ENCODE peak calls at places on chromosomes 6 and 20, in nine cellular contexts. T is cardiac muscle cell; V is thyroid gland; P is pancreas; H is body of pancreas; C is endothelial cell of umbilical vein; X is CD4-positive, alpha-beta T cell; Y is A549; D is brain microvascular endothelial cell. O is an unnamed sample.

GRCh38 chr6:92706976-92707375 is 712.4 kb downstream of the EPHA7 start:
- DNase-seq in H (no peak), Y (peak), D (no peak), C (no peak), X (no peak), T (no peak), V (no peak), P (no peak), O (no peak)

GRCh38 chr20:7772376-7772775 is 167.9 kb downstream of the HAO1 start:
- DNase-seq in P (no peak), C (peak), T (peak), X (no peak), V (no peak), H (peak), Y (peak), D (peak), O (no peak)

GRCh38 chr6:3884007-3884745 is 35.0 kb downstream of the FAM50B start:
- DNase-seq in T (peak), X (no peak), C (peak), D (peak), V (no peak), Y (peak), H (peak), P (no peak), O (no peak)

GRCh38 chr6:112036088-112036637 is 17.7 kb upstream of the CCN6 start:
- DNase-seq in V (no peak), H (no peak), T (no peak), X (no peak), C (no peak), Y (no peak), D (no peak), P (no peak), O (no peak)

GRCh38 chr20:39985276-39985675 is 703.8 kb downstream of the MAFB start:
- DNase-seq in C (no peak), X (no peak), Y (no peak), H (no peak), D (no peak), V (peak), T (no peak), P (no peak), O (no peak)

GRCh38 chr6:122610690-122611455 is 668 bp downstream of the PKIB start:
- DNase-seq in H (peak), P (peak), Y (peak), C (peak), X (no peak), D (no peak), T (peak), V (peak), O (no peak)

GRCh38 chr6:83702749-83703148 is 6.2 kb downstream of the SNAP91 start:
- DNase-seq in H (no peak), V (no peak), D (no peak), Y (no peak), C (no peak), P (no peak), T (no peak), X (no peak), O (no peak)

GRCh38 chr20:1861347-1861987 is 33.7 kb upstream of the SIRPA start:
- DNase-seq in H (no peak), X (no peak), T (no peak), P (no peak), D (peak), C (peak), Y (peak), V (peak), O (no peak)

GRCh38 chr6:159108438-159108985 is 60.7 kb upstream of the FNDC1 start:
- DNase-seq in C (no peak), D (no peak), P (no peak), T (peak), X (no peak), V (no peak), H (no peak), Y (no peak), O (no peak)

GRCh38 chr20:61683721-61684120 is 382.0 kb downstream of the TAF4 start:
- DNase-seq in Y (no peak), C (no peak), D (no peak), T (no peak), X (no peak), P (no peak), H (no peak), V (no peak), O (no peak)

GRCh38 chr6:4253604-4254211 is 118.3 kb upstream of the ECI2 start:
- DNase-seq in C (peak), T (peak), P (no peak), V (peak), Y (peak), D (peak), X (no peak), H (peak), O (no peak)

GRCh38 chr20:50379049-50379990 is 130.9 kb upstream of the PTPN1 start:
- DNase-seq in H (peak), X (no peak), T (peak), V (peak), Y (no peak), P (peak), C (peak), D (peak), O (no peak)

GRCh38 chr20:51382986-51383821 is 159.3 kb downstream of the NFATC2 start:
- DNase-seq in T (no peak), V (peak), P (peak), H (peak), C (peak), Y (no peak), X (no peak), D (no peak), O (no peak)

GRCh38 chr6:133992992-133993682 is 40.1 kb downstream of the TBPL1 start:
- DNase-seq in D (no peak), V (no peak), P (no peak), X (no peak), T (peak), H (no peak), Y (no peak), C (no peak), O (no peak)

GRCh38 chr20:17910828-17911294 is 57.7 kb downstream of the SNX5 start:
- DNase-seq in X (no peak), P (no peak), C (peak), V (peak), D (peak), H (peak), T (peak), Y (no peak), O (no peak)

GRCh38 chr20:4406627-4407026 is 315.1 kb upstream of the PRND start:
- DNase-seq in X (no peak), T (peak), D (peak), Y (no peak), P (no peak), V (no peak), C (peak), H (no peak), O (peak)

GRCh38 chr20:48064929-48065328 is 279.6 kb upstream of the SULF2 start:
- DNase-seq in P (no peak), X (no peak), D (peak), C (no peak), Y (no peak), T (peak), V (no peak), H (no peak), O (no peak)

GRCh38 chr20:34525709-34526416 is 9.6 kb downstream of the DYNLRB1 start:
- DNase-seq in T (peak), Y (peak), C (peak), H (peak), V (peak), D (peak), P (peak), X (no peak), O (no peak)

GRCh38 chr20:56429496-56429895 is 17.4 kb downstream of the CASS4 start:
- DNase-seq in V (no peak), H (no peak), P (no peak), Y (no peak), D (peak), C (peak), X (no peak), T (peak), O (no peak)

DNA sequence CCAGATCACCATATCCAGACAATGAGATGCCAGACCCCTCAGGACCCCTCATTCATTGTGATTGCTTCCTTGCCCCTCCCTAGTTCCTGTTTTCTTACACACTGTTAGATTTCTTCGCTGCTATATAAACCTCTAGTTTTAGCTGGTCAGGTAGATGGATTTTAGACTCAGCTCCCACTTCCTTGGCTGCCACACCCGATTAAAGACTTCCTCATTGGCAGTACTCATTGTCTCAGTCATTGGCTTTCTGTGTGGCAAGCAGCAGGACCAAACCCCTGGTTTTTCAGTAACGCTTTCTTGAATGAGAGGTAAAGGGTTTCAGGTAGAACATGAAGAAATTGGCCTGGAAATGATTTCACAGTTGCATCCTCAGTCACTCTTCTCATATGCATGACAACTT is 47.9 kb downstream of the QRSL1 start:
- DNase-seq in P (no peak), Y (no peak), D (no peak), H (no peak), C (no peak), V (no peak), X (no peak), T (no peak), O (no peak)
- H3K27ac ChIP-seq in P (no peak), Y (no peak), D (no peak), H (no peak), C (no peak), V (no peak), X (no peak), T (no peak), O (no peak)

DNA sequence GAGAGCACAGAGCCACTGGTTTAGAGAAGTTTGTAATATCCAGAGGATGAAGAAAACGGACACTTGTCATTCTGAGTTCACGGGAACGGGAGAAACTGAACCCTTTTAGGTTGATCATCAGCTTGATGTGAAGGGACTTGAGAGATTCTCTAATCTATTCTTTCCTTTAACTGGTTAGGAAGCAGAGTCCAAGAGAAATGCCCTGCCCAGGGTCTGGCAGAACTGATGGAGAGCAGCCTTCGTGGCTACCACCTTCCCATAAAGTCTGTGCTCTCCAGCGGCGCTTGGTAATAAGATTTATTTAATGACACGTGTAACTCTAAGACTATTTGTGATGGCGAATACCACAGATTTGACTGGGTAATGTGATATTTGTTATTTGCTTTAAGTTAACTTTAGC is 36.0 kb downstream of the E2F3 start:
- DNase-seq in V (no peak), X (no peak), P (no peak), H (no peak), D (no peak), C (no peak), T (no peak), Y (no peak), O (no peak)
- H3K27ac ChIP-seq in V (no peak), X (no peak), P (no peak), H (no peak), D (no peak), C (no peak), T (no peak), Y (no peak), O (no peak)

GRCh38 chr6:108074057-108074358 is 533 bp downstream of the OSTM1 start:
- DNase-seq in X (no peak), C (no peak), P (no peak), Y (no peak), V (no peak), H (no peak), T (no peak), D (no peak), O (no peak)
- H3K27ac ChIP-seq in X (peak), C (no peak), P (peak), Y (peak), V (peak), H (peak), T (peak), D (no peak), O (peak)

GRCh38 chr6:169451065-169451840 is 197.6 kb upstream of the THBS2 start:
- DNase-seq in X (no peak), P (no peak), T (peak), V (no peak), C (no peak), D (peak), Y (no peak), H (no peak), O (no peak)
- H3K27ac ChIP-seq in X (no peak), P (no peak), T (no peak), V (no peak), C (no peak), D (peak), Y (no peak), H (no peak), O (no peak)

GRCh38 chr6:34684364-34684763 is 12.2 kb downstream of the ILRUN start:
- DNase-seq in D (no peak), C (no peak), T (no peak), V (no peak), Y (no peak), H (no peak), P (no peak), X (no peak), O (no peak)

GRCh38 chr6:34684919-34685318 is 11.6 kb downstream of the ILRUN start:
- DNase-seq in X (no peak), D (no peak), P (no peak), C (no peak), Y (no peak), T (no peak), H (no peak), V (no peak), O (no peak)

GRCh38 chr6:34676140-34676539 is 20.4 kb downstream of the ILRUN start:
- DNase-seq in V (no peak), P (no peak), D (no peak), T (no peak), Y (no peak), C (no peak), X (no peak), H (no peak), O (no peak)

GRCh38 chr6:34679552-34680255 is 16.9 kb downstream of the ILRUN start:
- DNase-seq in D (no peak), C (peak), H (no peak), T (peak), X (no peak), Y (no peak), P (no peak), V (no peak), O (no peak)

DNA sequence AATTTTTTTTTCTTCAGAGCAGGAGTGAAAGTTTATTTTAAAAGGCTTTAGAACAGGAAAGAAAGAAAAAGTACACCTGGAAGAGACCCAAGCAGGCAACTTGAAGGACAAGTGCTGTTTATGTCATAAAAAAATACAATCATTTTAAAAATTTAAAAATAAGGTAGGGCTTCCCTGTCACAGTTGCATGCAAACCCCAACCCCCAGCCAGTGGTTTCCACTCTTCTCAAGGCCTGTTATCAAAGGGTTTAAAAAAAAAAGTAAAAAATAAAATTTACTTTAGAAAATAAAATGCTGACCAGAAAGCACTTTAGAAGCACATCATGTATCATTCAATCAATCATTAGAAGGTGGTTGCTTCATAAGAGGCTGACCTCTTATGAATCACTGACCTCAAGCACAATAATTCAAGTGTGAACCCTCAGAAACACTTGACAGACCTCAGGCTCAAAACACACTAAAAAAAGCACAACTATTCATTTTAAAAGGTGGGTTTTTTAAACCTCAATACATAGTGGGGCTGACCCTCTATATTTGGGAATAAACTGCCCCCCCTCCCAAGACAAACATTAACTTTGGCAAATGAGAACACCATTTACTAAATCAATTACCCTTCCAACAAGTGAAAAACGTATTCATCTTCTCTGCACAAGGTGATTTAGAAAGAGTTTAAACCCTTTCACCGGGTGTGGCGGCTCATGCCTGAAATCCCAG is 15.6 kb downstream of the ILRUN start:
- DNase-seq in D (no peak), Y (peak), H (no peak), V (no peak), X (no peak), C (peak), T (no peak), P (no peak), O (no peak)
- H3K27ac ChIP-seq in D (no peak), Y (peak), H (peak), V (peak), X (no peak), C (no peak), T (peak), P (no peak), O (no peak)

DNA sequence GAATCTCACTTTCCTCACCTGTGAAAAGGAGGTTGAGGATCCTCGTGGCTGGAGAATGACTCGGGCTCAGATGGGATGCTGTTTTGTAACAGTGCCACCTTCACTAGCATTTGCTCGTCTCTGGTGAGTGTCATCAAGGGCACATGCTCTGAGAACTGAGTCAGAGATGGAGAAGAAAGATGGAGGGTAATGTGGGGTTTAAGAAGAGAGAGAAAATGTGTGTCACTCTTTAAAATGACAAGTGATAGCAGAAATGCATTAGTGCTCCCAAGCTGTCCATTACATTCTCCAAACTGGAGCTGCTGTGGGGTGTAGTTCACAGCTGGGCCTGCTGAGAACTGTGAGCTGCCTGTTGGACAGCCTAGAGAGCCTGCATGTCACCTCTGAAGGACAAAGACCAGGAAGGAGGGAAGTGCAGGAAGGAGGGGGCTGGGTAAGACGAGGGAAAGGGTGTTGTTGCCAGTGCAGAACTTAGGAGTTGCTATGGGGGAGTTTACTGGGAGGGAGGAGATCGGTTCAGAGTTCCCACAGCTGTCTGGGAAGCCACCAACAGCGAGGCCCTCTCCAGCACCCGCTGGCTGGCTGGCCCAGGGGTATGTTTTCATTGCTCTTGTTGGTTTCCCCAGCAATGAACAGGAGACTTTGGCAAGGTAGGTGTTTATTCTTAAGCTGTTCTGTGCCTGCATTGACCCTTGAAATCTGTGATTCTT is 19.8 kb downstream of the GMPR start:
- DNase-seq in X (no peak), V (peak), T (peak), C (peak), H (no peak), P (no peak), D (no peak), Y (no peak), O (no peak)
- H3K27ac ChIP-seq in X (no peak), V (peak), T (peak), C (no peak), H (no peak), P (no peak), D (no peak), Y (no peak), O (peak)

GRCh38 chr6:89025633-89026032 is 54.9 kb upstream of the PNRC1 start:
- DNase-seq in D (no peak), C (no peak), P (no peak), T (no peak), X (no peak), H (no peak), V (no peak), Y (no peak), O (no peak)
- H3K27ac ChIP-seq in D (no peak), C (no peak), P (no peak), T (no peak), X (no peak), H (no peak), V (no peak), Y (no peak), O (no peak)

GRCh38 chr20:10646886-10647420 is 26.8 kb downstream of the JAG1 start:
- DNase-seq in X (no peak), D (no peak), P (no peak), Y (no peak), T (no peak), V (no peak), H (no peak), C (no peak), O (no peak)
- H3K27ac ChIP-seq in X (no peak), D (no peak), P (no peak), Y (no peak), T (peak), V (no peak), H (no peak), C (no peak), O (no peak)

GRCh38 chr6:22926613-22927348 is 357.4 kb downstream of the HDGFL1 start:
- DNase-seq in T (peak), V (no peak), P (no peak), C (peak), X (no peak), Y (no peak), D (no peak), H (no peak), O (no peak)

GRCh38 chr6:22929228-22929627 is 359.9 kb downstream of the HDGFL1 start:
- DNase-seq in T (peak), D (no peak), Y (no peak), P (no peak), X (no peak), H (no peak), V (no peak), C (peak), O (no peak)

GRCh38 chr6:22925920-22926587 is 356.7 kb downstream of the HDGFL1 start:
- DNase-seq in Y (no peak), C (peak), P (no peak), X (no peak), V (no peak), D (no peak), T (no peak), H (no peak), O (no peak)

GRCh38 chr6:22925304-22925835 is 356.0 kb downstream of the HDGFL1 start:
- DNase-seq in C (peak), H (no peak), Y (no peak), D (no peak), V (no peak), T (no peak), P (no peak), X (no peak), O (no peak)

DNA sequence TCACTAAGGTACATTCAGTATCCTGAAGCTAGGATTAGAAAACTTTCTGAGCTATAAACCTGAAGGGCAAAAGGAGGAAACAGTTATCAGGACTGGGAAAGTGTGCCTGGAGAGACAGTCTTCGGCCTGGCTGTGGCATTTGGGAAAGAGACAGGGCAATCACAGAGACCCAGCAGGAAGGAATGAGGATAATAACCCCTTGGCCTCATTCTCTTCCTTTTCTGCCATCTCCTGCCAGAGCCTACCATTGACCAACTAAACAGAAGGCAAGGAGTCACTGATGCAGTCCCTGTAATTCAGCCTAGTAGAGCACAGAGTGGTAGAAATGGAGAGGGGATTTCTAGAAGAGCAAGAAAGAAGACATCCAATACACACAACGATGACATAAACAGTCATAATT is 359.4 kb downstream of the HDGFL1 start:
- DNase-seq in H (no peak), P (no peak), X (no peak), V (no peak), D (no peak), C (no peak), T (no peak), Y (no peak), O (no peak)
- H3K27ac ChIP-seq in H (no peak), P (no peak), X (no peak), V (no peak), D (no peak), C (no peak), T (peak), Y (no peak), O (no peak)

DNA sequence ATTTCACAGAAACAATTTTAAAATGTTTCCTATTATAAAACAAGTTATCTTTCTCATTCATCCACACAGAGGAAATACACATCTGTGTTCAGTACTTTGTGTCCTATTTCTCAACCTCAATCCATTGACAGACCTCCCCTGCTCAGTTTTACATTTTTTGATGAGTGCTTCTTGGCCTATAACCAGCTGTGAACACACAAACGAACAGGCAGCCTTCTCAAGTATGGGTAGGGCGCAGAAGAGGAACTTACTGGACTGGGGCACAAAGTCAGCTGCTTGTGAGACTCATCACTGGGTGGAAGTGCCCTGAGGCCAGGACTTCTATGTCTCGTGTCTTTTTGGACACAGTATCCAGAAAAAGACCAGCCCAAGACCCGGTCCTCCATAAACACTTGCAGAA is 2.8 kb downstream of the RPS6KA2 start:
- DNase-seq in Y (no peak), H (no peak), P (no peak), X (no peak), T (peak), C (peak), V (peak), D (no peak), O (no peak)
- H3K27ac ChIP-seq in Y (no peak), H (peak), P (no peak), X (no peak), T (no peak), C (no peak), V (peak), D (no peak), O (no peak)

O was measured in caudate nucleus.